ENCODE peak calls at places on chromosomes 4 and X, in eight cellular contexts. One of them, this sample, is unnamed.

GRCh38 chr4:73068496-73069337 is 799 bp downstream of the COX18 start:
- DNase-seq in activated CD4-positive, CD25-positive, alpha-beta regulatory T cell: no peak
- DNase-seq in NCI-H2107: peak
- DNase-seq in testis: no peak
- DNase-seq in glutamatergic neuron: no peak
- DNase-seq in activated CD4-positive, alpha-beta T cell treated with anti-CD3 and anti-CD28 coated beads for 4 hours: peak
- DNase-seq in stimulated activated CD8-positive, alpha-beta memory T cell treated with anti-CD3 and anti-CD28 coated beads, Interleukin-4, amount 100 ng/mL, for 24 hours: no peak
- DNase-seq in ELR: peak
- DNase-seq in this sample: peak

GRCh38 chr4:48030470-48030869 is 13.9 kb downstream of the NIPAL1 start:
- DNase-seq in glutamatergic neuron: no peak
- DNase-seq in NCI-H2107: no peak
- DNase-seq in stimulated activated CD8-positive, alpha-beta memory T cell treated with anti-CD3 and anti-CD28 coated beads, Interleukin-4, amount 100 ng/mL, for 24 hours: no peak
- DNase-seq in ELR: no peak
- DNase-seq in activated CD4-positive, CD25-positive, alpha-beta regulatory T cell: no peak
- DNase-seq in testis: no peak
- DNase-seq in activated CD4-positive, alpha-beta T cell treated with anti-CD3 and anti-CD28 coated beads for 4 hours: no peak
- DNase-seq in this sample: no peak

GRCh38 chrX:51148848-51149247 is 183.8 kb upstream of the NUDT10 start:
- DNase-seq in ELR: no peak
- DNase-seq in activated CD4-positive, alpha-beta T cell treated with anti-CD3 and anti-CD28 coated beads for 4 hours: no peak
- DNase-seq in glutamatergic neuron: no peak
- DNase-seq in testis: peak
- DNase-seq in NCI-H2107: no peak
- DNase-seq in activated CD4-positive, CD25-positive, alpha-beta regulatory T cell: no peak
- DNase-seq in stimulated activated CD8-positive, alpha-beta memory T cell treated with anti-CD3 and anti-CD28 coated beads, Interleukin-4, amount 100 ng/mL, for 24 hours: no peak
- DNase-seq in this sample: no peak

GRCh38 chr4:24930136-24930535 is 17.3 kb upstream of the CCDC149 start:
- DNase-seq in ELR: no peak
- DNase-seq in testis: no peak
- DNase-seq in stimulated activated CD8-positive, alpha-beta memory T cell treated with anti-CD3 and anti-CD28 coated beads, Interleukin-4, amount 100 ng/mL, for 24 hours: no peak
- DNase-seq in activated CD4-positive, alpha-beta T cell treated with anti-CD3 and anti-CD28 coated beads for 4 hours: no peak
- DNase-seq in NCI-H2107: no peak
- DNase-seq in glutamatergic neuron: no peak
- DNase-seq in activated CD4-positive, CD25-positive, alpha-beta regulatory T cell: no peak
- DNase-seq in this sample: no peak

GRCh38 chr4:182238355-182238931 is 4.8 kb upstream of the TENM3 start:
- DNase-seq in stimulated activated CD8-positive, alpha-beta memory T cell treated with anti-CD3 and anti-CD28 coated beads, Interleukin-4, amount 100 ng/mL, for 24 hours: no peak
- DNase-seq in activated CD4-positive, CD25-positive, alpha-beta regulatory T cell: no peak
- DNase-seq in glutamatergic neuron: no peak
- DNase-seq in testis: no peak
- DNase-seq in activated CD4-positive, alpha-beta T cell treated with anti-CD3 and anti-CD28 coated beads for 4 hours: no peak
- DNase-seq in NCI-H2107: no peak
- DNase-seq in ELR: peak
- DNase-seq in this sample: no peak

GRCh38 chr4:74627516-74627915 is 166.8 kb downstream of the BTC start:
- DNase-seq in NCI-H2107: no peak
- DNase-seq in glutamatergic neuron: no peak
- DNase-seq in testis: no peak
- DNase-seq in ELR: no peak
- DNase-seq in stimulated activated CD8-positive, alpha-beta memory T cell treated with anti-CD3 and anti-CD28 coated beads, Interleukin-4, amount 100 ng/mL, for 24 hours: no peak
- DNase-seq in activated CD4-positive, alpha-beta T cell treated with anti-CD3 and anti-CD28 coated beads for 4 hours: no peak
- DNase-seq in activated CD4-positive, CD25-positive, alpha-beta regulatory T cell: no peak
- DNase-seq in this sample: no peak

GRCh38 chrX:54042609-54043010 is 1.7 kb downstream of the PHF8 start:
- DNase-seq in stimulated activated CD8-positive, alpha-beta memory T cell treated with anti-CD3 and anti-CD28 coated beads, Interleukin-4, amount 100 ng/mL, for 24 hours: peak
- DNase-seq in activated CD4-positive, CD25-positive, alpha-beta regulatory T cell: peak
- DNase-seq in ELR: peak
- DNase-seq in NCI-H2107: no peak
- DNase-seq in glutamatergic neuron: peak
- DNase-seq in activated CD4-positive, alpha-beta T cell treated with anti-CD3 and anti-CD28 coated beads for 4 hours: peak
- DNase-seq in testis: peak
- DNase-seq in this sample: peak

GRCh38 chr4:158996669-158997074 is 106.2 kb upstream of the RAPGEF2 start:
- DNase-seq in stimulated activated CD8-positive, alpha-beta memory T cell treated with anti-CD3 and anti-CD28 coated beads, Interleukin-4, amount 100 ng/mL, for 24 hours: no peak
- DNase-seq in glutamatergic neuron: no peak
- DNase-seq in testis: no peak
- DNase-seq in activated CD4-positive, alpha-beta T cell treated with anti-CD3 and anti-CD28 coated beads for 4 hours: no peak
- DNase-seq in NCI-H2107: peak
- DNase-seq in ELR: peak
- DNase-seq in activated CD4-positive, CD25-positive, alpha-beta regulatory T cell: no peak
- DNase-seq in this sample: no peak

GRCh38 chr4:6609415-6610079 is 30.9 kb upstream of the MRFAP1 start:
- DNase-seq in testis: no peak
- DNase-seq in ELR: no peak
- DNase-seq in glutamatergic neuron: no peak
- DNase-seq in stimulated activated CD8-positive, alpha-beta memory T cell treated with anti-CD3 and anti-CD28 coated beads, Interleukin-4, amount 100 ng/mL, for 24 hours: no peak
- DNase-seq in NCI-H2107: no peak
- DNase-seq in activated CD4-positive, CD25-positive, alpha-beta regulatory T cell: no peak
- DNase-seq in activated CD4-positive, alpha-beta T cell treated with anti-CD3 and anti-CD28 coated beads for 4 hours: no peak
- DNase-seq in this sample: no peak

GRCh38 chr4:151407018-151407417 is 2.0 kb upstream of the FHIP1A start:
- DNase-seq in testis: no peak
- DNase-seq in activated CD4-positive, alpha-beta T cell treated with anti-CD3 and anti-CD28 coated beads for 4 hours: no peak
- DNase-seq in activated CD4-positive, CD25-positive, alpha-beta regulatory T cell: no peak
- DNase-seq in stimulated activated CD8-positive, alpha-beta memory T cell treated with anti-CD3 and anti-CD28 coated beads, Interleukin-4, amount 100 ng/mL, for 24 hours: no peak
- DNase-seq in ELR: no peak
- DNase-seq in glutamatergic neuron: no peak
- DNase-seq in NCI-H2107: no peak
- DNase-seq in this sample: no peak

GRCh38 chr4:94603170-94603747 is 151.5 kb downstream of the PDLIM5 start:
- DNase-seq in NCI-H2107: no peak
- DNase-seq in glutamatergic neuron: no peak
- DNase-seq in stimulated activated CD8-positive, alpha-beta memory T cell treated with anti-CD3 and anti-CD28 coated beads, Interleukin-4, amount 100 ng/mL, for 24 hours: no peak
- DNase-seq in activated CD4-positive, alpha-beta T cell treated with anti-CD3 and anti-CD28 coated beads for 4 hours: no peak
- DNase-seq in testis: no peak
- DNase-seq in ELR: peak
- DNase-seq in activated CD4-positive, CD25-positive, alpha-beta regulatory T cell: no peak
- DNase-seq in this sample: no peak

GRCh38 chr4:124641715-124642380 is 70.7 kb downstream of the ANKRD50 start:
- DNase-seq in activated CD4-positive, alpha-beta T cell treated with anti-CD3 and anti-CD28 coated beads for 4 hours: no peak
- DNase-seq in ELR: peak
- DNase-seq in testis: no peak
- DNase-seq in stimulated activated CD8-positive, alpha-beta memory T cell treated with anti-CD3 and anti-CD28 coated beads, Interleukin-4, amount 100 ng/mL, for 24 hours: no peak
- DNase-seq in activated CD4-positive, CD25-positive, alpha-beta regulatory T cell: no peak
- DNase-seq in glutamatergic neuron: no peak
- DNase-seq in NCI-H2107: no peak
- DNase-seq in this sample: no peak

GRCh38 chrX:105190252-105190853 is 30.1 kb downstream of the TEX13A start:
- DNase-seq in testis: peak
- DNase-seq in ELR: peak
- DNase-seq in activated CD4-positive, CD25-positive, alpha-beta regulatory T cell: no peak
- DNase-seq in glutamatergic neuron: no peak
- DNase-seq in activated CD4-positive, alpha-beta T cell treated with anti-CD3 and anti-CD28 coated beads for 4 hours: peak
- DNase-seq in stimulated activated CD8-positive, alpha-beta memory T cell treated with anti-CD3 and anti-CD28 coated beads, Interleukin-4, amount 100 ng/mL, for 24 hours: no peak
- DNase-seq in NCI-H2107: no peak
- DNase-seq in this sample: no peak

GRCh38 chr4:83731609-83732008 is 195.7 kb downstream of the GPAT3 start:
- DNase-seq in ELR: peak
- DNase-seq in activated CD4-positive, CD25-positive, alpha-beta regulatory T cell: no peak
- DNase-seq in activated CD4-positive, alpha-beta T cell treated with anti-CD3 and anti-CD28 coated beads for 4 hours: no peak
- DNase-seq in testis: no peak
- DNase-seq in stimulated activated CD8-positive, alpha-beta memory T cell treated with anti-CD3 and anti-CD28 coated beads, Interleukin-4, amount 100 ng/mL, for 24 hours: no peak
- DNase-seq in NCI-H2107: no peak
- DNase-seq in glutamatergic neuron: no peak
- DNase-seq in this sample: no peak

GRCh38 chr4:115537387-115537786 is 424.0 kb upstream of the NDST4 start:
- DNase-seq in glutamatergic neuron: no peak
- DNase-seq in stimulated activated CD8-positive, alpha-beta memory T cell treated with anti-CD3 and anti-CD28 coated beads, Interleukin-4, amount 100 ng/mL, for 24 hours: no peak
- DNase-seq in ELR: peak
- DNase-seq in activated CD4-positive, alpha-beta T cell treated with anti-CD3 and anti-CD28 coated beads for 4 hours: no peak
- DNase-seq in activated CD4-positive, CD25-positive, alpha-beta regulatory T cell: no peak
- DNase-seq in testis: no peak
- DNase-seq in NCI-H2107: no peak
- DNase-seq in this sample: no peak

GRCh38 chr4:112633477-112634235 is 3.1 kb downstream of the ZGRF1 start:
- DNase-seq in glutamatergic neuron: no peak
- DNase-seq in testis: no peak
- DNase-seq in ELR: peak
- DNase-seq in activated CD4-positive, alpha-beta T cell treated with anti-CD3 and anti-CD28 coated beads for 4 hours: no peak
- DNase-seq in activated CD4-positive, CD25-positive, alpha-beta regulatory T cell: no peak
- DNase-seq in NCI-H2107: no peak
- DNase-seq in stimulated activated CD8-positive, alpha-beta memory T cell treated with anti-CD3 and anti-CD28 coated beads, Interleukin-4, amount 100 ng/mL, for 24 hours: no peak
- DNase-seq in this sample: peak

GRCh38 chr4:76571274-76571673 is 136.2 kb downstream of the SHROOM3 start:
- DNase-seq in activated CD4-positive, CD25-positive, alpha-beta regulatory T cell: no peak
- DNase-seq in stimulated activated CD8-positive, alpha-beta memory T cell treated with anti-CD3 and anti-CD28 coated beads, Interleukin-4, amount 100 ng/mL, for 24 hours: no peak
- DNase-seq in ELR: no peak
- DNase-seq in glutamatergic neuron: no peak
- DNase-seq in testis: no peak
- DNase-seq in NCI-H2107: no peak
- DNase-seq in activated CD4-positive, alpha-beta T cell treated with anti-CD3 and anti-CD28 coated beads for 4 hours: no peak
- DNase-seq in this sample: no peak

GRCh38 chrX:101803451-101803850 is 128.4 kb downstream of the ZMAT1 start:
- DNase-seq in ELR: peak
- DNase-seq in stimulated activated CD8-positive, alpha-beta memory T cell treated with anti-CD3 and anti-CD28 coated beads, Interleukin-4, amount 100 ng/mL, for 24 hours: no peak
- DNase-seq in activated CD4-positive, CD25-positive, alpha-beta regulatory T cell: no peak
- DNase-seq in NCI-H2107: no peak
- DNase-seq in testis: no peak
- DNase-seq in glutamatergic neuron: no peak
- DNase-seq in activated CD4-positive, alpha-beta T cell treated with anti-CD3 and anti-CD28 coated beads for 4 hours: no peak
- DNase-seq in this sample: no peak

GRCh38 chr4:158458271-158458895 is 63.3 kb upstream of the RXFP1 start:
- DNase-seq in stimulated activated CD8-positive, alpha-beta memory T cell treated with anti-CD3 and anti-CD28 coated beads, Interleukin-4, amount 100 ng/mL, for 24 hours: no peak
- DNase-seq in ELR: no peak
- DNase-seq in glutamatergic neuron: no peak
- DNase-seq in activated CD4-positive, CD25-positive, alpha-beta regulatory T cell: no peak
- DNase-seq in testis: no peak
- DNase-seq in NCI-H2107: no peak
- DNase-seq in activated CD4-positive, alpha-beta T cell treated with anti-CD3 and anti-CD28 coated beads for 4 hours: no peak
- DNase-seq in this sample: no peak

GRCh38 chr4:85860066-85860465 is 385.1 kb downstream of the ARHGAP24 start:
- DNase-seq in glutamatergic neuron: no peak
- DNase-seq in ELR: peak
- DNase-seq in NCI-H2107: no peak
- DNase-seq in testis: no peak
- DNase-seq in activated CD4-positive, alpha-beta T cell treated with anti-CD3 and anti-CD28 coated beads for 4 hours: no peak
- DNase-seq in activated CD4-positive, CD25-positive, alpha-beta regulatory T cell: no peak
- DNase-seq in stimulated activated CD8-positive, alpha-beta memory T cell treated with anti-CD3 and anti-CD28 coated beads, Interleukin-4, amount 100 ng/mL, for 24 hours: no peak
- DNase-seq in this sample: no peak

GRCh38 chr4:152374606-152375285 is 161.1 kb downstream of the FBXW7 start:
- DNase-seq in NCI-H2107: no peak
- DNase-seq in glutamatergic neuron: no peak
- DNase-seq in activated CD4-positive, alpha-beta T cell treated with anti-CD3 and anti-CD28 coated beads for 4 hours: no peak
- DNase-seq in ELR: no peak
- DNase-seq in stimulated activated CD8-positive, alpha-beta memory T cell treated with anti-CD3 and anti-CD28 coated beads, Interleukin-4, amount 100 ng/mL, for 24 hours: no peak
- DNase-seq in activated CD4-positive, CD25-positive, alpha-beta regulatory T cell: no peak
- DNase-seq in testis: no peak
- DNase-seq in this sample: no peak

GRCh38 chr4:186021461-186022167 is 47.3 kb upstream of the TLR3 start:
- DNase-seq in stimulated activated CD8-positive, alpha-beta memory T cell treated with anti-CD3 and anti-CD28 coated beads, Interleukin-4, amount 100 ng/mL, for 24 hours: no peak
- DNase-seq in activated CD4-positive, CD25-positive, alpha-beta regulatory T cell: no peak
- DNase-seq in testis: peak
- DNase-seq in ELR: peak
- DNase-seq in NCI-H2107: no peak
- DNase-seq in glutamatergic neuron: peak
- DNase-seq in activated CD4-positive, alpha-beta T cell treated with anti-CD3 and anti-CD28 coated beads for 4 hours: no peak
- DNase-seq in this sample: peak

GRCh38 chr4:75643651-75644050 is 13.3 kb upstream of the CDKL2 start:
- DNase-seq in glutamatergic neuron: no peak
- DNase-seq in activated CD4-positive, CD25-positive, alpha-beta regulatory T cell: no peak
- DNase-seq in stimulated activated CD8-positive, alpha-beta memory T cell treated with anti-CD3 and anti-CD28 coated beads, Interleukin-4, amount 100 ng/mL, for 24 hours: no peak
- DNase-seq in ELR: no peak
- DNase-seq in testis: no peak
- DNase-seq in NCI-H2107: no peak
- DNase-seq in activated CD4-positive, alpha-beta T cell treated with anti-CD3 and anti-CD28 coated beads for 4 hours: no peak
- DNase-seq in this sample: no peak

GRCh38 chr4:93710101-93710846 is 118.3 kb upstream of the ATOH1 start:
- DNase-seq in testis: peak
- DNase-seq in activated CD4-positive, alpha-beta T cell treated with anti-CD3 and anti-CD28 coated beads for 4 hours: no peak
- DNase-seq in stimulated activated CD8-positive, alpha-beta memory T cell treated with anti-CD3 and anti-CD28 coated beads, Interleukin-4, amount 100 ng/mL, for 24 hours: no peak
- DNase-seq in activated CD4-positive, CD25-positive, alpha-beta regulatory T cell: no peak
- DNase-seq in glutamatergic neuron: peak
- DNase-seq in ELR: peak
- DNase-seq in NCI-H2107: no peak
- DNase-seq in this sample: no peak

GRCh38 chr4:164485169-164485568 is 268.8 kb upstream of the SMIM31 start:
- DNase-seq in glutamatergic neuron: no peak
- DNase-seq in activated CD4-positive, alpha-beta T cell treated with anti-CD3 and anti-CD28 coated beads for 4 hours: no peak
- DNase-seq in NCI-H2107: no peak
- DNase-seq in stimulated activated CD8-positive, alpha-beta memory T cell treated with anti-CD3 and anti-CD28 coated beads, Interleukin-4, amount 100 ng/mL, for 24 hours: no peak
- DNase-seq in ELR: no peak
- DNase-seq in activated CD4-positive, CD25-positive, alpha-beta regulatory T cell: no peak
- DNase-seq in testis: no peak
- DNase-seq in this sample: no peak

GRCh38 chr4:125392683-125393082 is 77.9 kb downstream of the FAT4 start:
- DNase-seq in testis: no peak
- DNase-seq in activated CD4-positive, alpha-beta T cell treated with anti-CD3 and anti-CD28 coated beads for 4 hours: no peak
- DNase-seq in NCI-H2107: no peak
- DNase-seq in glutamatergic neuron: no peak
- DNase-seq in ELR: no peak
- DNase-seq in activated CD4-positive, CD25-positive, alpha-beta regulatory T cell: no peak
- DNase-seq in stimulated activated CD8-positive, alpha-beta memory T cell treated with anti-CD3 and anti-CD28 coated beads, Interleukin-4, amount 100 ng/mL, for 24 hours: no peak
- DNase-seq in this sample: no peak

GRCh38 chrX:143633530-143634372 is 2.1 kb downstream of the SLITRK4 start:
- DNase-seq in activated CD4-positive, alpha-beta T cell treated with anti-CD3 and anti-CD28 coated beads for 4 hours: no peak
- DNase-seq in glutamatergic neuron: peak
- DNase-seq in ELR: no peak
- DNase-seq in activated CD4-positive, CD25-positive, alpha-beta regulatory T cell: no peak
- DNase-seq in stimulated activated CD8-positive, alpha-beta memory T cell treated with anti-CD3 and anti-CD28 coated beads, Interleukin-4, amount 100 ng/mL, for 24 hours: no peak
- DNase-seq in NCI-H2107: no peak
- DNase-seq in testis: peak
- DNase-seq in this sample: no peak

GRCh38 chr4:784401-785331 is 41.3 kb downstream of the CPLX1 start:
- DNase-seq in glutamatergic neuron: no peak
- DNase-seq in activated CD4-positive, alpha-beta T cell treated with anti-CD3 and anti-CD28 coated beads for 4 hours: no peak
- DNase-seq in stimulated activated CD8-positive, alpha-beta memory T cell treated with anti-CD3 and anti-CD28 coated beads, Interleukin-4, amount 100 ng/mL, for 24 hours: no peak
- DNase-seq in activated CD4-positive, CD25-positive, alpha-beta regulatory T cell: no peak
- DNase-seq in testis: no peak
- DNase-seq in ELR: no peak
- DNase-seq in NCI-H2107: no peak
- DNase-seq in this sample: no peak

GRCh38 chr4:2944091-2944482 is 19.1 kb downstream of the NOP14 start:
- DNase-seq in stimulated activated CD8-positive, alpha-beta memory T cell treated with anti-CD3 and anti-CD28 coated beads, Interleukin-4, amount 100 ng/mL, for 24 hours: no peak
- DNase-seq in activated CD4-positive, alpha-beta T cell treated with anti-CD3 and anti-CD28 coated beads for 4 hours: no peak
- DNase-seq in testis: no peak
- DNase-seq in ELR: no peak
- DNase-seq in glutamatergic neuron: no peak
- DNase-seq in NCI-H2107: no peak
- DNase-seq in activated CD4-positive, CD25-positive, alpha-beta regulatory T cell: no peak
- DNase-seq in this sample: no peak

GRCh38 chr4:72471816-72472215 is 97.2 kb downstream of the ADAMTS3 start:
- DNase-seq in NCI-H2107: no peak
- DNase-seq in testis: no peak
- DNase-seq in stimulated activated CD8-positive, alpha-beta memory T cell treated with anti-CD3 and anti-CD28 coated beads, Interleukin-4, amount 100 ng/mL, for 24 hours: no peak
- DNase-seq in activated CD4-positive, alpha-beta T cell treated with anti-CD3 and anti-CD28 coated beads for 4 hours: no peak
- DNase-seq in glutamatergic neuron: no peak
- DNase-seq in ELR: no peak
- DNase-seq in activated CD4-positive, CD25-positive, alpha-beta regulatory T cell: no peak
- DNase-seq in this sample: no peak

GRCh38 chrX:16386126-16386525 is 218.8 kb downstream of the MAGEB17 start:
- DNase-seq in glutamatergic neuron: no peak
- DNase-seq in stimulated activated CD8-positive, alpha-beta memory T cell treated with anti-CD3 and anti-CD28 coated beads, Interleukin-4, amount 100 ng/mL, for 24 hours: no peak
- DNase-seq in activated CD4-positive, alpha-beta T cell treated with anti-CD3 and anti-CD28 coated beads for 4 hours: no peak
- DNase-seq in NCI-H2107: no peak
- DNase-seq in testis: no peak
- DNase-seq in ELR: no peak
- DNase-seq in activated CD4-positive, CD25-positive, alpha-beta regulatory T cell: no peak
- DNase-seq in this sample: no peak

GRCh38 chr4:78704981-78705757 is 71.0 kb upstream of the BMP2K start:
- DNase-seq in testis: peak
- DNase-seq in stimulated activated CD8-positive, alpha-beta memory T cell treated with anti-CD3 and anti-CD28 coated beads, Interleukin-4, amount 100 ng/mL, for 24 hours: no peak
- DNase-seq in ELR: peak
- DNase-seq in NCI-H2107: no peak
- DNase-seq in activated CD4-positive, CD25-positive, alpha-beta regulatory T cell: no peak
- DNase-seq in activated CD4-positive, alpha-beta T cell treated with anti-CD3 and anti-CD28 coated beads for 4 hours: no peak
- DNase-seq in glutamatergic neuron: no peak
- DNase-seq in this sample: peak

GRCh38 chrX:18828832-18829404 is 121.5 kb downstream of the PPEF1 start:
- DNase-seq in NCI-H2107: no peak
- DNase-seq in activated CD4-positive, CD25-positive, alpha-beta regulatory T cell: no peak
- DNase-seq in testis: no peak
- DNase-seq in stimulated activated CD8-positive, alpha-beta memory T cell treated with anti-CD3 and anti-CD28 coated beads, Interleukin-4, amount 100 ng/mL, for 24 hours: no peak
- DNase-seq in glutamatergic neuron: no peak
- DNase-seq in activated CD4-positive, alpha-beta T cell treated with anti-CD3 and anti-CD28 coated beads for 4 hours: no peak
- DNase-seq in ELR: peak
- DNase-seq in this sample: no peak

GRCh38 chrX:85611926-85612325 is 232.5 kb upstream of the POF1B start:
- DNase-seq in activated CD4-positive, alpha-beta T cell treated with anti-CD3 and anti-CD28 coated beads for 4 hours: no peak
- DNase-seq in ELR: peak
- DNase-seq in NCI-H2107: no peak
- DNase-seq in glutamatergic neuron: no peak
- DNase-seq in stimulated activated CD8-positive, alpha-beta memory T cell treated with anti-CD3 and anti-CD28 coated beads, Interleukin-4, amount 100 ng/mL, for 24 hours: no peak
- DNase-seq in activated CD4-positive, CD25-positive, alpha-beta regulatory T cell: no peak
- DNase-seq in testis: no peak
- DNase-seq in this sample: peak

This sample was measured in germinal center.